ENCODE peak calls at places on chromosomes 16 and 17, in ten cellular contexts. O is A549; U is mammary epithelial cell; G is CD8-positive, alpha-beta T cell; I is IMR-90; Y is PC-9; H is hepatocyte; R is left ventricle myocardium inferior; D is uterus; F is breast epithelium. N is an unnamed sample.

GRCh38 chr17:4220655-4221054 is 43.1 kb downstream of the ANKFY1 start:
- DNase-seq in H (peak), Y (no peak), R (no peak), F (no peak), G (no peak), I (peak), U (no peak), D (peak), O (no peak), N (no peak)

GRCh38 chr16:67431805-67432476 is 1.0 kb downstream of the HSD11B2 start:
- DNase-seq in H (no peak), R (no peak), F (no peak), Y (no peak), D (no peak), I (no peak), G (no peak), O (no peak), U (no peak), N (no peak)

GRCh38 chr16:48611329-48612137 is 1.6 kb upstream of the N4BP1 start:
- DNase-seq in I (no peak), R (no peak), F (no peak), D (no peak), Y (peak), U (peak), G (peak), O (no peak), H (peak), N (no peak)

GRCh38 chr17:4003131-4003500 is 38.9 kb upstream of the ATP2A3 start:
- DNase-seq in D (no peak), Y (no peak), U (no peak), H (no peak), O (no peak), G (no peak), F (no peak), I (no peak), R (no peak), N (no peak)

GRCh38 chr16:68388124-68388523 is 60.2 kb downstream of the SMPD3 start:
- DNase-seq in I (no peak), F (no peak), U (no peak), O (no peak), H (no peak), D (no peak), Y (no peak), R (no peak), G (no peak), N (no peak)

GRCh38 chr17:29347831-29348281 is 42.3 kb upstream of the TAOK1 start:
- DNase-seq in R (no peak), U (peak), G (no peak), Y (peak), H (no peak), D (no peak), I (no peak), F (no peak), O (no peak), N (no peak)

GRCh38 chr16:89096768-89097527 is 3.3 kb downstream of the ACSF3 start:
- DNase-seq in F (no peak), U (no peak), I (peak), G (peak), O (no peak), R (no peak), D (no peak), Y (no peak), H (no peak), N (no peak)

GRCh38 chr16:15434079-15434424 is 336 bp upstream of the BMERB1 start:
- DNase-seq in O (no peak), H (no peak), D (peak), G (no peak), R (no peak), F (no peak), U (no peak), I (no peak), Y (no peak), N (no peak)

GRCh38 chr16:23024044-23024443 is 125.2 kb downstream of the USP31 start:
- DNase-seq in H (no peak), R (no peak), I (no peak), G (no peak), U (no peak), O (no peak), D (no peak), Y (no peak), F (no peak), N (no peak)

GRCh38 chr17:75693500-75694481 is 26.7 kb downstream of the SAP30BP start:
- DNase-seq in I (peak), G (no peak), F (peak), O (peak), Y (no peak), H (peak), U (peak), R (peak), D (peak), N (peak)

GRCh38 chr17:51029142-51029541 is 91.5 kb downstream of the SPAG9 start:
- DNase-seq in I (no peak), Y (no peak), O (no peak), D (no peak), G (no peak), H (no peak), U (no peak), F (no peak), R (no peak), N (no peak)

GRCh38 chr17:39927928-39928867 is 666 bp downstream of the LRRC3C start:
- DNase-seq in Y (no peak), I (no peak), U (no peak), O (peak), R (peak), F (no peak), G (no peak), D (peak), H (peak), N (peak)

GRCh38 chr17:13702266-13702665 is 100.5 kb upstream of the HS3ST3A1 start:
- DNase-seq in D (no peak), O (no peak), I (peak), G (no peak), U (no peak), F (no peak), Y (no peak), R (no peak), H (peak), N (no peak)

GRCh38 chr17:14604920-14605599 is 304.2 kb downstream of the HS3ST3B1 start:
- DNase-seq in F (no peak), H (no peak), R (peak), D (no peak), I (no peak), O (no peak), Y (no peak), G (no peak), U (no peak), N (peak)

GRCh38 chr16:56824335-56824734 is 40.7 kb upstream of the SLC12A3 start:
- DNase-seq in G (no peak), F (no peak), Y (no peak), H (no peak), O (peak), U (no peak), D (no peak), R (peak), I (no peak), N (no peak)
- TF ChIP-seq CTCF in G (no peak), F (no peak), Y (no peak), H (no peak), O (no peak), U (peak), D (no peak), R (peak), I (peak), N (no peak)

DNA sequence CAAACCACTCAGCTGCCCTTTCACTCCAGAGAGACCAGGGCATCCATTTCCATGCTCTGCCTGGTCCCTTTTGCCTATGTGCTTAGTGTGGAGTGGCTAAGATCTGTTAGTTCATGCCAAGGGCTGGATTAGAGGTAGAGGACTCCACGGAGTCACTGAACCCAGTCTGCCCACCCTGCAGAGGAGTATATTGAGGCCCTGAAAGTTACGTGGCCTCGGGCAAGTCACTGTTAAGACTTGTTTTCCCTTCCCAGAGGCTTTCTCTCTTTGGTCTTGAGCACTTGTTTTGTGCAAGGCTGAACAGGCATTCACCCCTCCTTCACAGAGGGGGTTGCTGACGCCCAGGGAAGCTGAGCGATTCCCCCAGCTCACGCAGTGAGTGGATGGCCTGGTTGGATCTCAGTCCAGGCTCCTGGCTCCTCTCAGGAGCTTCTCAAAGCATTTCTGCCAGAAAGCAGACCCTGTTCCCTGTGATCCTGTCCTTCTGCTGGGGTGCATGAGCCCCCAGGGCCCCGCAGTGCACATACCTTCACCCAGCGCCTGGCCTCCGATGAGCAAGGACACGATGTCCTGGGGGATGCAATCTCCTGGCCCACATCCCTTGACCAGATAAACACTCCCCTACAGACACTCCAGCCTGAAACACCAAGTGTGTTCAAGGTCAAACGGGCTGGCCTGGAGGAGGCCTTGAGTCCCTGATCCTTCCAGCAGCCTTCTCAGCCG is 153.4 kb upstream of the GSE1 start:
- DNase-seq in I (no peak), D (peak), H (peak), F (no peak), G (no peak), Y (no peak), O (no peak), R (peak), U (no peak), N (peak)
- H3K4me3 ChIP-seq in I (no peak), D (no peak), H (no peak), F (no peak), G (no peak), Y (no peak), O (no peak), R (no peak), U (no peak), N (no peak)

DNA sequence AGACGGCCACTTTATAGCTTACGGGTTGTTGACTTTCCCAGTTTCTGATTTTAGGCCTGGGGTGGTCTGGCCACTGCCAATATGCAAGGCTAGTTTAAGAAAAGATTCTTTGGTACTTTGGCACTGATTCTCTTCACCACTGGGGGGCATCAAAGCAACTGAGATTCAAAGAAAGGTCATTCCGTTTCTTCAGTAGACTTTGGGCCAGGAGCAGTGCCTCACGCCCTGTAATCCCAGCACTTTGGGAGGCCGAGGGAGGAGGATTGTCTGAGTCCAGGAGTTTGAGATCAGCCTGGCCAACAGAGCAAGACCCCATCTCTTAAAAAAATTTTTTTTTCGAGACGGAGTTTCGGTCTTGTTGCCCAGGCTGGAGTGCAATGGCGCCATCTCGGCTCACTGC is 53.0 kb downstream of the RPA1 start:
- DNase-seq in G (peak), H (peak), D (no peak), Y (no peak), U (peak), O (peak), F (no peak), R (no peak), I (peak), N (no peak)
- TF ChIP-seq CTCF in G (peak), H (peak), D (peak), Y (peak), U (peak), O (peak), F (no peak), R (peak), I (peak), N (peak)

GRCh38 chr17:81002409-81003361 is 11.0 kb downstream of the CHMP6 start:
- DNase-seq in O (no peak), U (peak), H (no peak), R (peak), I (peak), Y (no peak), G (no peak), F (no peak), D (peak), N (peak)
- H3K4me3 ChIP-seq in O (no peak), U (no peak), H (no peak), R (no peak), I (no peak), Y (no peak), G (no peak), F (no peak), D (no peak), N (no peak)

GRCh38 chr17:34442387-34443111 is 79.5 kb upstream of the CCL1 start:
- DNase-seq in U (no peak), I (no peak), D (no peak), G (no peak), H (no peak), O (no peak), Y (no peak), F (no peak), R (no peak), N (no peak)

GRCh38 chr17:34447406-34447805 is 84.4 kb upstream of the CCL1 start:
- DNase-seq in U (no peak), H (no peak), D (no peak), G (no peak), Y (no peak), I (no peak), O (no peak), F (no peak), R (no peak), N (no peak)

GRCh38 chr17:34445145-34445544 is 82.1 kb upstream of the CCL1 start:
- DNase-seq in F (no peak), U (no peak), O (no peak), D (no peak), I (no peak), H (no peak), G (no peak), R (no peak), Y (no peak), N (no peak)

GRCh38 chr17:34443832-34444469 is 80.9 kb upstream of the CCL1 start:
- DNase-seq in I (no peak), Y (no peak), O (peak), U (no peak), D (no peak), G (no peak), H (peak), F (no peak), R (peak), N (no peak)
- TF ChIP-seq CTCF in I (peak), Y (peak), O (peak), U (peak), D (peak), G (no peak), H (peak), F (no peak), R (peak), N (no peak)

GRCh38 chr16:27722266-27722636 is 172.3 kb downstream of the KATNIP start:
- DNase-seq in G (no peak), I (no peak), H (no peak), Y (no peak), F (no peak), R (no peak), O (no peak), U (no peak), D (no peak), N (no peak)

GRCh38 chr16:27723711-27724490 is 174.0 kb downstream of the KATNIP start:
- DNase-seq in H (no peak), U (no peak), G (no peak), F (no peak), Y (no peak), O (no peak), R (no peak), I (no peak), D (no peak), N (no peak)

GRCh38 chr16:27724491-27724878 is 174.5 kb downstream of the KATNIP start:
- DNase-seq in U (no peak), R (peak), D (no peak), Y (no peak), O (no peak), G (no peak), F (no peak), H (no peak), I (no peak), N (no peak)

GRCh38 chr16:27721548-27722265 is 171.8 kb downstream of the KATNIP start:
- DNase-seq in G (no peak), R (peak), F (no peak), I (peak), Y (no peak), H (peak), D (peak), U (no peak), O (no peak), N (peak)

GRCh38 chr16:27722892-27723450 is 173.0 kb downstream of the KATNIP start:
- DNase-seq in U (no peak), F (no peak), D (no peak), O (no peak), G (no peak), I (no peak), H (no peak), Y (no peak), R (no peak), N (no peak)
- H3K4me3 ChIP-seq in U (no peak), F (no peak), D (no peak), O (no peak), G (no peak), I (no peak), H (no peak), Y (no peak), R (no peak), N (no peak)

N was measured in psoas muscle.